ENCODE peak calls at places on chromosomes 6 and 20, in ten cellular contexts. One of them, this sample, is unnamed.

GRCh38 chr6:40349092-40349491 is 238.1 kb downstream of the LRFN2 start:
- DNase-seq in astrocyte: peak; percentile 41
- DNase-seq in psoas muscle: no peak
- DNase-seq in Calu3: no peak
- DNase-seq in heart left ventricle: no peak
- DNase-seq in mesothelial cell of epicardium: peak; percentile 45
- DNase-seq in kidney epithelial cell: no peak
- DNase-seq in GM10248: no peak
- DNase-seq in neural crest cell: no peak
- DNase-seq in progenitor cell of endocrine pancreas: peak; percentile 4
- DNase-seq in this sample: no peak

GRCh38 chr20:43842126-43843020 is 72.3 kb upstream of the TOX2 start:
- DNase-seq in heart left ventricle: no peak
- DNase-seq in neural crest cell: no peak
- DNase-seq in astrocyte: no peak
- DNase-seq in psoas muscle: no peak
- DNase-seq in GM10248: no peak
- DNase-seq in Calu3: no peak
- DNase-seq in kidney epithelial cell: no peak
- DNase-seq in progenitor cell of endocrine pancreas: no peak
- DNase-seq in mesothelial cell of epicardium: no peak
- DNase-seq in this sample: no peak

GRCh38 chr20:6157345-6157744 is 34.5 kb upstream of the FERMT1 start:
- DNase-seq in heart left ventricle: no peak
- DNase-seq in psoas muscle: no peak
- DNase-seq in kidney epithelial cell: no peak
- DNase-seq in astrocyte: no peak
- DNase-seq in mesothelial cell of epicardium: no peak
- DNase-seq in progenitor cell of endocrine pancreas: no peak
- DNase-seq in Calu3: no peak
- DNase-seq in neural crest cell: no peak
- DNase-seq in GM10248: no peak
- DNase-seq in this sample: no peak

GRCh38 chr20:3808141-3808479 is 12.0 kb downstream of the CDC25B start:
- DNase-seq in Calu3: peak; percentile 66
- DNase-seq in kidney epithelial cell: no peak
- DNase-seq in GM10248: no peak
- DNase-seq in heart left ventricle: peak; percentile 87
- DNase-seq in astrocyte: peak; percentile 89
- DNase-seq in mesothelial cell of epicardium: no peak
- DNase-seq in neural crest cell: no peak
- DNase-seq in progenitor cell of endocrine pancreas: no peak
- DNase-seq in psoas muscle: peak; percentile 79
- DNase-seq in this sample: no peak

GRCh38 chr6:84645563-84646266 is 118.7 kb downstream of the TBX18 start:
- DNase-seq in neural crest cell: no peak
- DNase-seq in progenitor cell of endocrine pancreas: no peak
- DNase-seq in astrocyte: peak; percentile 80
- DNase-seq in kidney epithelial cell: peak; percentile 16
- DNase-seq in Calu3: no peak
- DNase-seq in GM10248: no peak
- DNase-seq in heart left ventricle: no peak
- DNase-seq in mesothelial cell of epicardium: no peak
- DNase-seq in psoas muscle: no peak
- DNase-seq in this sample: no peak

GRCh38 chr20:33993800-33994623 is at the start of gene RALY:
- DNase-seq in heart left ventricle: peak; percentile 91
- DNase-seq in neural crest cell: peak; percentile 84
- DNase-seq in astrocyte: peak; percentile 54
- DNase-seq in progenitor cell of endocrine pancreas: peak; percentile 79
- DNase-seq in mesothelial cell of epicardium: peak; percentile 82
- DNase-seq in GM10248: peak; percentile 85
- DNase-seq in Calu3: peak; percentile 91
- DNase-seq in psoas muscle: peak; percentile 89
- DNase-seq in kidney epithelial cell: peak; percentile 23
- DNase-seq in this sample: peak; percentile 91

GRCh38 chr20:62734881-62735280 is 26.2 kb downstream of the NTSR1 start:
- DNase-seq in kidney epithelial cell: no peak
- DNase-seq in mesothelial cell of epicardium: no peak
- DNase-seq in astrocyte: no peak
- DNase-seq in neural crest cell: no peak
- DNase-seq in Calu3: no peak
- DNase-seq in progenitor cell of endocrine pancreas: no peak
- DNase-seq in GM10248: no peak
- DNase-seq in heart left ventricle: peak; percentile 17
- DNase-seq in psoas muscle: no peak
- DNase-seq in this sample: no peak

GRCh38 chr20:13524339-13524738 is 114.4 kb downstream of the TASP1 start:
- DNase-seq in neural crest cell: no peak
- DNase-seq in kidney epithelial cell: no peak
- DNase-seq in Calu3: no peak
- DNase-seq in heart left ventricle: no peak
- DNase-seq in progenitor cell of endocrine pancreas: no peak
- DNase-seq in mesothelial cell of epicardium: no peak
- DNase-seq in astrocyte: no peak
- DNase-seq in GM10248: no peak
- DNase-seq in psoas muscle: no peak
- DNase-seq in this sample: no peak

GRCh38 chr6:37607949-37608348 is 89.7 kb downstream of the MDGA1 start:
- DNase-seq in neural crest cell: no peak
- DNase-seq in astrocyte: peak; percentile 51
- DNase-seq in Calu3: no peak
- DNase-seq in heart left ventricle: no peak
- DNase-seq in mesothelial cell of epicardium: no peak
- DNase-seq in kidney epithelial cell: no peak
- DNase-seq in GM10248: no peak
- DNase-seq in psoas muscle: no peak
- DNase-seq in progenitor cell of endocrine pancreas: no peak
- DNase-seq in this sample: no peak

GRCh38 chr6:30876039-30876730 is 8.1 kb upstream of the DDR1 start:
- DNase-seq in astrocyte: peak; percentile 88
- DNase-seq in Calu3: peak; percentile 73
- DNase-seq in heart left ventricle: no peak
- DNase-seq in mesothelial cell of epicardium: no peak
- DNase-seq in neural crest cell: no peak
- DNase-seq in psoas muscle: no peak
- DNase-seq in progenitor cell of endocrine pancreas: no peak
- DNase-seq in GM10248: no peak
- DNase-seq in kidney epithelial cell: no peak
- DNase-seq in this sample: no peak

GRCh38 chr6:167843023-167843422 is 16.3 kb downstream of the AFDN start:
- DNase-seq in mesothelial cell of epicardium: no peak
- DNase-seq in progenitor cell of endocrine pancreas: no peak
- DNase-seq in Calu3: no peak
- DNase-seq in psoas muscle: no peak
- DNase-seq in GM10248: no peak
- DNase-seq in astrocyte: no peak
- DNase-seq in kidney epithelial cell: no peak
- DNase-seq in heart left ventricle: no peak
- DNase-seq in neural crest cell: no peak
- DNase-seq in this sample: no peak

DNA sequence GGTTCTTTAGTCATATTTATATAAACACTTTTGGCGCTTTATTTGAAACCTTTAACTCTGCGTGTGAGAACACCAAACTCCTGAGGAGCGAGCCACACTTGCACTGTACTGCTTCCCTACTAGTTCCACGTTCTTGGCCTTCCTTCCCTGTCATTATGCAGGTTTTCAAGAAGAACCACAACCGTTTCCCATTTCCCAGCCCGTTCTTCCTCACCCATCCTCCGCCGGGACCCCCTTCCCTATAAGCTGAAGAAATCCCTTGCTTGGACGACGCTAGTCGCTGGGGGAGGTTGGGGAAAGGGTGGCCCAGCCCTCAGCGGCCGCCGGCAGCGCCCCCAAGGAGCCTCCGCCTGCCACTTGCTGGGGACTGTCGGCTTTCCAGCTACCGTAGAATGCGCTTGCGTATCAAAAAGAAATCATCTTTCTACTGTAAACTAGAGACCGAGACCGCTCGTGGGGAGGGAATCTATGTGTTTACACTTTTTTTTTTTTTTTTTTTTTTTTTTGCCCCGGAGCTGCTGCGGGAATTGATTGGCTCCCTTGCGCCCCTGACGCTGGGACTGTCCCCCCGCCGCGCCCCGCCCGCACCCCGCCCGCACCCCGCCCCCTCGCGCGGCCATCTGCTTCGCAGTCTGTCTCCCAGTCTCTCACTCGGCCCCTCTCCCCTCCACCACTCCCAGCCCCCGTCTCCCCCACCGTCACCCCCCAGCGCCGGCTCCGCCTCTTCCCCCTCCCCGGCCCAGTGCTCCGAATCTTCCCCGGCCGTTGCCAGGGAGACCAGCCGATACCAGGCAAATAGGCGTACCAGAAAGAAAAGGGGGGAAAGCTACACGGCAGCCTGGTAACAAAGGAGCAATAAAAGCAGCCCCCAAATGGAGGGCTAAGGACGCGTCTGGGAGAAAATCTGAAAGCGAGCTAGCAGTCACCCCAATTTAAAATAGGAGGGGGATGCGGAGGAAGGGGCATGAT is 2.3 kb upstream of the MARCKS start:
- DNase-seq in psoas muscle: peak; percentile 75
- DNase-seq in mesothelial cell of epicardium: peak; percentile 78
- DNase-seq in astrocyte: peak; percentile 80
- DNase-seq in progenitor cell of endocrine pancreas: peak; percentile 67
- DNase-seq in GM10248: peak; percentile 86
- DNase-seq in heart left ventricle: peak; percentile 64
- DNase-seq in neural crest cell: peak; percentile 81
- DNase-seq in kidney epithelial cell: no peak
- DNase-seq in Calu3: peak; percentile 72
- DNase-seq in this sample: peak; percentile 87
- TF ChIP-seq CTCF in psoas muscle: no peak
- TF ChIP-seq CTCF in mesothelial cell of epicardium: no peak
- TF ChIP-seq CTCF in astrocyte: no peak
- TF ChIP-seq CTCF in progenitor cell of endocrine pancreas: peak; percentile 33
- TF ChIP-seq CTCF in GM10248: peak; percentile 33
- TF ChIP-seq CTCF in heart left ventricle: no peak
- TF ChIP-seq CTCF in neural crest cell: no peak
- TF ChIP-seq CTCF in kidney epithelial cell: peak; percentile 33
- TF ChIP-seq CTCF in Calu3: no peak
- TF ChIP-seq CTCF in this sample: no peak

DNA sequence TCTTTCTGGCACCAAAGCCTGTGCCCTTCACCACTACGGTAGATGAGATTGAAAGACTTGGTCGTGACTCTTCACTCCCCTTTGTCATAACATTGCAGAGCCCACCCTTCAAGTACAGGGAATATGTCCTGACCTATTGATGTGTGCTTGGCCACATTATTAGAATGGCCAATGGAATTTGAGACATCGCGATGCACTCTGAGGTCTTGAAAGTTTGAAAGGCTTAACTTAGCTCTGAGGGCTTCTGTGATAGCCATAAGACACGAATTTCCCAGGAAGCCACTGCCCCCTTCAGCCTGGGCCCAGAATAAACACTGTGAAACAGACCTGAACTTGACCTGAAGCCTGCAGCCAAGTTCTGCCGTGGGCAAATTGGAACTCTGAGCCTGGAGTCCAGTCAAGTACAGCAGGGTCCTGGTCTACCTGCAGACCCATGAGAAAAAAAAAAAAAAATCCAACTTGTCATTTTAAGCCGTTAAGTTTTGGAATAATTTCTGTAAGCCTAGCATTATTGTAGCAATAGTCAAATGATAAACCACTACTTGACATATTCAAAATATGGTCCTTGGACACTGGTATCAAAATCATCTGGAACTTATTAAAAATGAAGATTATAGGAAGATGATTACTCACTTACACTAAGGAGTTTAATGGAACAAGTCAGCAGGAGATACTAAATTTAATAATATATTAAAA is 36.9 kb upstream of the TRAF3IP2 start:
- DNase-seq in heart left ventricle: peak; percentile 74
- DNase-seq in psoas muscle: peak; percentile 59
- DNase-seq in mesothelial cell of epicardium: peak; percentile 40
- DNase-seq in GM10248: peak; percentile 71
- DNase-seq in kidney epithelial cell: peak; percentile 32
- DNase-seq in neural crest cell: peak; percentile 28
- DNase-seq in progenitor cell of endocrine pancreas: no peak
- DNase-seq in Calu3: peak; percentile 73
- DNase-seq in astrocyte: peak; percentile 28
- DNase-seq in this sample: peak; percentile 60
- TF ChIP-seq CTCF in heart left ventricle: peak; percentile 53
- TF ChIP-seq CTCF in psoas muscle: peak; percentile 61
- TF ChIP-seq CTCF in mesothelial cell of epicardium: no peak
- TF ChIP-seq CTCF in GM10248: peak; percentile 57
- TF ChIP-seq CTCF in kidney epithelial cell: peak; percentile 70
- TF ChIP-seq CTCF in neural crest cell: peak; percentile 64
- TF ChIP-seq CTCF in progenitor cell of endocrine pancreas: peak; percentile 57
- TF ChIP-seq CTCF in Calu3: peak; percentile 35
- TF ChIP-seq CTCF in astrocyte: peak; percentile 29
- TF ChIP-seq CTCF in this sample: peak; percentile 58

GRCh38 chr20:17968366-17969275 is at the start of the genes MGME1 and SNX5:
- DNase-seq in mesothelial cell of epicardium: peak; percentile 99
- DNase-seq in GM10248: peak; percentile 98
- DNase-seq in kidney epithelial cell: peak; percentile 96
- DNase-seq in neural crest cell: peak; percentile 99
- DNase-seq in Calu3: peak; percentile 91
- DNase-seq in heart left ventricle: peak; percentile 100
- DNase-seq in progenitor cell of endocrine pancreas: peak; percentile 98
- DNase-seq in psoas muscle: peak; percentile 99
- DNase-seq in astrocyte: peak; percentile 98
- DNase-seq in this sample: peak; percentile 96
- TF ChIP-seq CTCF in mesothelial cell of epicardium: peak; percentile 5
- TF ChIP-seq CTCF in GM10248: no peak
- TF ChIP-seq CTCF in kidney epithelial cell: no peak
- TF ChIP-seq CTCF in neural crest cell: no peak
- TF ChIP-seq CTCF in Calu3: no peak
- TF ChIP-seq CTCF in heart left ventricle: no peak
- TF ChIP-seq CTCF in progenitor cell of endocrine pancreas: no peak
- TF ChIP-seq CTCF in psoas muscle: no peak
- TF ChIP-seq CTCF in astrocyte: no peak
- TF ChIP-seq CTCF in this sample: no peak

GRCh38 chr6:16135078-16135477 is 6.2 kb downstream of the MYLIP start:
- DNase-seq in neural crest cell: no peak
- DNase-seq in Calu3: no peak
- DNase-seq in heart left ventricle: no peak
- DNase-seq in GM10248: no peak
- DNase-seq in kidney epithelial cell: no peak
- DNase-seq in astrocyte: no peak
- DNase-seq in psoas muscle: no peak
- DNase-seq in progenitor cell of endocrine pancreas: no peak
- DNase-seq in mesothelial cell of epicardium: no peak
- DNase-seq in this sample: no peak
- TF ChIP-seq CTCF in neural crest cell: no peak
- TF ChIP-seq CTCF in Calu3: no peak
- TF ChIP-seq CTCF in heart left ventricle: no peak
- TF ChIP-seq CTCF in GM10248: no peak
- TF ChIP-seq CTCF in kidney epithelial cell: no peak
- TF ChIP-seq CTCF in astrocyte: no peak
- TF ChIP-seq CTCF in psoas muscle: no peak
- TF ChIP-seq CTCF in progenitor cell of endocrine pancreas: no peak
- TF ChIP-seq CTCF in mesothelial cell of epicardium: no peak
- TF ChIP-seq CTCF in this sample: no peak

DNA sequence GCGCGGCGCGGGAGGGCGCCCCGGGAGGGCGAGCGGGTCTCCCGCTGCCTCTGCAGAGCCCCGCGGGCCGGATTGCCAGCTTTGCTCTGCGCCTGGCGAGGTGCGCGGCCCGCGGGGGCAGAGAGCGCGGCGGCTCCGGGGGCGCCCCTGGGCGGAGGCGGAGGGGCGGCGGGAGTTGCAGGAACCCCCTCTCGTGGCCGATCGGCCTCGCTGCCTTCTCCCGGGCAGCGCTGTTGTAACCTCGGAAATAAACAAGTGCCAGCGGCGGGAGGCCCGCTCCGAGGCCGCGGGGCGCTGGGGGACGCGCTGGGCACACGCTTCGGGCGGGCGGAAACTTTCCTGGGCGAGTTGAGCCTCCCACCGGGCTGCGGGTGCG is 1.2 kb downstream of the CDH4 start:
- DNase-seq in astrocyte: no peak
- DNase-seq in Calu3: no peak
- DNase-seq in GM10248: no peak
- DNase-seq in neural crest cell: peak; percentile 50
- DNase-seq in psoas muscle: no peak
- DNase-seq in kidney epithelial cell: no peak
- DNase-seq in progenitor cell of endocrine pancreas: peak; percentile 28
- DNase-seq in heart left ventricle: no peak
- DNase-seq in mesothelial cell of epicardium: peak; percentile 53
- DNase-seq in this sample: peak; percentile 45
- TF ChIP-seq CTCF in astrocyte: no peak
- TF ChIP-seq CTCF in Calu3: no peak
- TF ChIP-seq CTCF in GM10248: no peak
- TF ChIP-seq CTCF in neural crest cell: peak; percentile 57
- TF ChIP-seq CTCF in psoas muscle: no peak
- TF ChIP-seq CTCF in kidney epithelial cell: peak; percentile 27
- TF ChIP-seq CTCF in progenitor cell of endocrine pancreas: peak; percentile 56
- TF ChIP-seq CTCF in heart left ventricle: no peak
- TF ChIP-seq CTCF in mesothelial cell of epicardium: peak; percentile 26
- TF ChIP-seq CTCF in this sample: no peak